ENCODE peak calls at places on chromosomes 2 and 18, in ten cellular contexts. Z, Q, Y, P, E, F, L, A, C and G are unnamed samples.
A peak's percentile ranks its signal among the peaks of the same experiment; 100 is the strongest.

GRCh38 chr2:71804251-71804650 is 343.4 kb downstream of the CYP26B1 start:
- DNase-seq in E (peak; percentile 63), Q (peak; percentile 9), C (no peak), L (no peak), Y (no peak), Z (no peak), P (no peak), F (no peak), A (no peak), G (no peak)

GRCh38 chr2:216373896-216374295 is 1.6 kb upstream of the MARCHF4 start:
- DNase-seq in A (no peak), E (no peak), F (no peak), L (no peak), Z (no peak), Y (no peak), P (no peak), Q (no peak), C (no peak), G (no peak)

GRCh38 chr2:212052412-212053159 is 486.0 kb downstream of the ERBB4 start:
- DNase-seq in Z (no peak), Q (no peak), E (no peak), Y (no peak), P (no peak), C (no peak), F (no peak), A (no peak), L (no peak), G (no peak)

GRCh38 chr2:162146906-162147305 is 5.1 kb downstream of the GCG start:
- DNase-seq in P (no peak), C (no peak), L (no peak), Z (no peak), E (no peak), F (no peak), Q (no peak), A (no peak), Y (no peak), G (no peak)

GRCh38 chr2:237791977-237792727 is 6.4 kb upstream of the RBM44 start:
- DNase-seq in Q (no peak), C (no peak), E (no peak), F (no peak), Z (no peak), A (no peak), L (no peak), Y (no peak), P (no peak), G (no peak)

GRCh38 chr2:86053166-86053565 is 52.5 kb downstream of the POLR1A start:
- DNase-seq in E (no peak), F (no peak), C (no peak), P (no peak), L (no peak), Z (no peak), A (no peak), Q (no peak), Y (no peak), G (no peak)

GRCh38 chr2:229712125-229712524 is 2.2 kb downstream of the DNER start:
- DNase-seq in F (no peak), E (no peak), L (no peak), P (no peak), Y (no peak), Q (no peak), Z (no peak), A (no peak), C (no peak), G (no peak)

GRCh38 chr2:169572189-169572588 is 1.5 kb downstream of the FASTKD1 start:
- DNase-seq in C (no peak), F (no peak), Z (no peak), L (no peak), Q (no peak), A (no peak), Y (no peak), E (no peak), P (no peak), G (no peak)

GRCh38 chr2:215764441-215765048 is 248.8 kb downstream of the MREG start:
- DNase-seq in Y (peak; percentile 34), F (no peak), P (no peak), Q (no peak), A (no peak), Z (no peak), L (no peak), C (peak; percentile 39), E (no peak), G (no peak)

GRCh38 chr18:2961828-2962227 is 51.1 kb downstream of the LPIN2 start:
- DNase-seq in F (no peak), P (no peak), Z (no peak), L (no peak), A (no peak), C (no peak), Y (no peak), Q (no peak), E (no peak), G (no peak)

GRCh38 chr2:36473230-36473629 is 117.7 kb downstream of the CRIM1 start:
- DNase-seq in P (no peak), E (no peak), Y (no peak), F (no peak), C (no peak), Z (no peak), L (no peak), A (no peak), Q (no peak), G (no peak)

GRCh38 chr18:51537487-51537886 is 340.0 kb upstream of the MEX3C start:
- DNase-seq in C (peak; percentile 35), F (no peak), L (no peak), A (no peak), Y (no peak), Z (no peak), P (no peak), Q (peak; percentile 25), E (no peak), G (peak; percentile 70)

GRCh38 chr2:150144546-150145305 is 342.7 kb downstream of the RND3 start:
- DNase-seq in L (no peak), C (no peak), E (no peak), A (no peak), Q (no peak), Z (no peak), F (no peak), Y (no peak), P (no peak), G (no peak)

GRCh38 chr18:48788378-48788777 is 162.4 kb downstream of the SMAD7 start:
- DNase-seq in E (no peak), L (no peak), F (no peak), Y (no peak), A (no peak), Z (no peak), Q (peak; percentile 14), C (peak; percentile 7), P (no peak), G (no peak)

GRCh38 chr2:168928113-168928823 is 27.2 kb downstream of the G6PC2 start:
- DNase-seq in F (no peak), E (no peak), Y (no peak), L (no peak), C (no peak), Z (no peak), Q (no peak), A (no peak), P (no peak), G (peak; percentile 7)

GRCh38 chr2:122168799-122169198 is 413.3 kb downstream of the TSN start:
- DNase-seq in C (no peak), A (no peak), F (no peak), Z (no peak), P (no peak), L (no peak), Q (no peak), Y (no peak), E (no peak), G (no peak)

GRCh38 chr2:64975232-64975791 is 13.9 kb upstream of the SLC1A4 start:
- DNase-seq in Q (peak; percentile 78), E (no peak), C (no peak), Y (peak; percentile 75), L (no peak), Z (no peak), F (peak; percentile 66), A (peak; percentile 72), P (no peak), G (peak; percentile 15)

GRCh38 chr2:161061786-161062185 is 98.4 kb upstream of the TANK start:
- DNase-seq in E (no peak), P (no peak), Z (no peak), Q (no peak), Y (no peak), C (no peak), F (no peak), A (no peak), L (no peak), G (no peak)

GRCh38 chr2:161059388-161059787 is 100.8 kb upstream of the TANK start:
- DNase-seq in Q (peak; percentile 20), L (no peak), F (no peak), A (no peak), P (no peak), E (no peak), Z (no peak), C (no peak), Y (no peak), G (no peak)

GRCh38 chr2:161067846-161068245 is 92.4 kb upstream of the TANK start:
- DNase-seq in C (no peak), Q (no peak), L (no peak), F (no peak), A (no peak), E (no peak), P (no peak), Y (no peak), Z (no peak), G (no peak)

GRCh38 chr2:161063074-161063945 is 96.9 kb upstream of the TANK start:
- DNase-seq in C (peak; percentile 74), A (peak; percentile 68), F (peak; percentile 56), Q (peak; percentile 62), P (no peak), E (peak; percentile 34), L (peak; percentile 52), Z (peak; percentile 80), Y (peak; percentile 25), G (peak; percentile 66)

GRCh38 chr2:161063946-161064306 is 96.3 kb upstream of the TANK start:
- DNase-seq in Q (no peak), F (no peak), E (no peak), Y (no peak), P (no peak), C (no peak), A (no peak), Z (no peak), L (no peak), G (no peak)
- TF ChIP-seq CTCF in Q (no peak), F (no peak), E (no peak), Y (no peak), P (no peak), C (no peak), A (no peak), Z (no peak), L (peak; percentile 12), G (no peak)

GRCh38 chr2:241270531-241270930 is 44.9 kb downstream of the HDLBP start:
- DNase-seq in E (no peak), Y (no peak), L (no peak), F (no peak), C (no peak), Z (no peak), P (no peak), A (no peak), Q (no peak), G (no peak)
- H3K4me3 ChIP-seq in E (peak overlapping the region; percentile 73), Y (no peak overlapping the region), L (peak overlapping the region; percentile 97), F (no peak overlapping the region), C (no peak overlapping the region), Z (no peak overlapping the region), P (peak overlapping the region; percentile 79), A (peak overlapping the region; percentile 93), Q (peak overlapping the region; percentile 95), G (peak overlapping the region; percentile 69)

GRCh38 chr2:165924950-165925349 is 28.6 kb downstream of the TTC21B start:
- DNase-seq in Q (no peak), C (no peak), F (no peak), E (no peak), P (no peak), A (no peak), Y (no peak), L (no peak), Z (no peak), G (no peak)
- TF ChIP-seq CTCF in Q (no peak), C (no peak), F (no peak), E (no peak), P (no peak), A (no peak), Y (no peak), L (no peak), Z (no peak), G (no peak)

GRCh38 chr2:209772316-209772715 is 684 bp downstream of the UNC80 start:
- DNase-seq in F (no peak), C (no peak), E (no peak), Y (no peak), Q (no peak), L (no peak), Z (no peak), P (no peak), A (no peak), G (no peak)
- H3K4me3 ChIP-seq in F (peak overlapping the region; percentile 33), C (no peak overlapping the region), E (no peak overlapping the region), Y (peak overlapping the region; percentile 43), Q (no peak overlapping the region), L (no peak overlapping the region), Z (no peak overlapping the region), P (no peak overlapping the region), A (no peak overlapping the region), G (no peak overlapping the region)